ENCODE peak calls at places on chromosomes 2 and 18, in eight cellular contexts. One of them, this sample, is unnamed.

GRCh38 chr18:76679877-76680276 is 142.5 kb upstream of the ZNF236 start:
- DNase-seq in pancreas: no peak
- DNase-seq in endothelial cell of umbilical vein: no peak
- DNase-seq in PC-3: no peak
- DNase-seq in lower lobe of right lung: no peak
- DNase-seq in HFF-Myc: no peak
- DNase-seq in AG04450: no peak
- DNase-seq in suprapubic skin: no peak
- DNase-seq in this sample: no peak

GRCh38 chr2:239777219-239777618 is 247.9 kb downstream of the NDUFA10 start:
- DNase-seq in pancreas: no peak
- DNase-seq in endothelial cell of umbilical vein: no peak
- DNase-seq in PC-3: no peak
- DNase-seq in lower lobe of right lung: no peak
- DNase-seq in HFF-Myc: no peak
- DNase-seq in AG04450: no peak
- DNase-seq in suprapubic skin: peak
- DNase-seq in this sample: no peak

GRCh38 chr2:47076586-47077441 is 78.3 kb downstream of the STPG4 start:
- DNase-seq in pancreas: peak
- DNase-seq in endothelial cell of umbilical vein: peak
- DNase-seq in PC-3: peak
- DNase-seq in lower lobe of right lung: peak
- DNase-seq in HFF-Myc: peak
- DNase-seq in AG04450: peak
- DNase-seq in suprapubic skin: no peak
- DNase-seq in this sample: no peak

GRCh38 chr2:84694088-84694622 is 177.9 kb downstream of the DNAH6 start:
- DNase-seq in pancreas: no peak
- DNase-seq in endothelial cell of umbilical vein: no peak
- DNase-seq in PC-3: no peak
- DNase-seq in lower lobe of right lung: no peak
- DNase-seq in HFF-Myc: no peak
- DNase-seq in AG04450: no peak
- DNase-seq in suprapubic skin: no peak
- DNase-seq in this sample: no peak

GRCh38 chr2:68908392-68908970 is 37.3 kb upstream of the BMP10 start:
- DNase-seq in pancreas: peak
- DNase-seq in endothelial cell of umbilical vein: peak
- DNase-seq in PC-3: peak
- DNase-seq in lower lobe of right lung: peak
- DNase-seq in HFF-Myc: peak
- DNase-seq in AG04450: peak
- DNase-seq in suprapubic skin: peak
- DNase-seq in this sample: no peak

GRCh38 chr2:227653419-227653818 is 13.2 kb upstream of the SCYGR5 start:
- DNase-seq in pancreas: no peak
- DNase-seq in endothelial cell of umbilical vein: no peak
- DNase-seq in PC-3: no peak
- DNase-seq in lower lobe of right lung: no peak
- DNase-seq in HFF-Myc: no peak
- DNase-seq in AG04450: no peak
- DNase-seq in suprapubic skin: no peak
- DNase-seq in this sample: no peak

GRCh38 chr18:46601338-46601908 is 55.6 kb downstream of the LOXHD1 start:
- DNase-seq in pancreas: no peak
- DNase-seq in endothelial cell of umbilical vein: no peak
- DNase-seq in PC-3: no peak
- DNase-seq in lower lobe of right lung: no peak
- DNase-seq in HFF-Myc: no peak
- DNase-seq in AG04450: no peak
- DNase-seq in suprapubic skin: no peak
- DNase-seq in this sample: no peak

GRCh38 chr2:45191096-45191863 is 182.0 kb upstream of the SIX2 start:
- DNase-seq in pancreas: no peak
- DNase-seq in endothelial cell of umbilical vein: no peak
- DNase-seq in PC-3: no peak
- DNase-seq in lower lobe of right lung: no peak
- DNase-seq in HFF-Myc: no peak
- DNase-seq in AG04450: peak
- DNase-seq in suprapubic skin: no peak
- DNase-seq in this sample: no peak

GRCh38 chr2:241768251-241768711 is 8.3 kb upstream of the GAL3ST2 start:
- DNase-seq in pancreas: peak
- DNase-seq in endothelial cell of umbilical vein: no peak
- DNase-seq in PC-3: no peak
- DNase-seq in lower lobe of right lung: no peak
- DNase-seq in HFF-Myc: no peak
- DNase-seq in AG04450: no peak
- DNase-seq in suprapubic skin: no peak
- DNase-seq in this sample: no peak

GRCh38 chr2:169965495-169965894 is 138.2 kb downstream of the UBR3 start:
- DNase-seq in pancreas: no peak
- DNase-seq in endothelial cell of umbilical vein: peak
- DNase-seq in PC-3: no peak
- DNase-seq in lower lobe of right lung: no peak
- DNase-seq in HFF-Myc: no peak
- DNase-seq in AG04450: no peak
- DNase-seq in suprapubic skin: no peak
- DNase-seq in this sample: no peak

GRCh38 chr18:9694174-9694573 is 13.9 kb upstream of the RAB31 start:
- DNase-seq in pancreas: no peak
- DNase-seq in endothelial cell of umbilical vein: no peak
- DNase-seq in PC-3: no peak
- DNase-seq in lower lobe of right lung: no peak
- DNase-seq in HFF-Myc: no peak
- DNase-seq in AG04450: no peak
- DNase-seq in suprapubic skin: no peak
- DNase-seq in this sample: no peak

GRCh38 chr18:56285387-56286055 is 352.9 kb downstream of the TXNL1 start:
- DNase-seq in pancreas: no peak
- DNase-seq in endothelial cell of umbilical vein: no peak
- DNase-seq in PC-3: peak
- DNase-seq in lower lobe of right lung: no peak
- DNase-seq in HFF-Myc: no peak
- DNase-seq in AG04450: no peak
- DNase-seq in suprapubic skin: no peak
- DNase-seq in this sample: no peak

GRCh38 chr2:133490412-133490958 is 77.8 kb downstream of the NCKAP5 start:
- DNase-seq in pancreas: no peak
- DNase-seq in endothelial cell of umbilical vein: peak
- DNase-seq in PC-3: no peak
- DNase-seq in lower lobe of right lung: no peak
- DNase-seq in HFF-Myc: no peak
- DNase-seq in AG04450: no peak
- DNase-seq in suprapubic skin: no peak
- DNase-seq in this sample: no peak

GRCh38 chr18:24763765-24764548 is 303.5 kb downstream of the HRH4 start:
- DNase-seq in pancreas: no peak
- DNase-seq in endothelial cell of umbilical vein: no peak
- DNase-seq in PC-3: peak
- DNase-seq in lower lobe of right lung: no peak
- DNase-seq in HFF-Myc: no peak
- DNase-seq in AG04450: no peak
- DNase-seq in suprapubic skin: no peak
- DNase-seq in this sample: no peak

GRCh38 chr2:112150447-112150846 is 12.3 kb downstream of the FBLN7 start:
- DNase-seq in pancreas: no peak
- DNase-seq in endothelial cell of umbilical vein: peak
- DNase-seq in PC-3: no peak
- DNase-seq in lower lobe of right lung: no peak
- DNase-seq in HFF-Myc: peak
- DNase-seq in AG04450: peak
- DNase-seq in suprapubic skin: peak
- DNase-seq in this sample: no peak

GRCh38 chr2:233255151-233255550 is 3.7 kb downstream of the ATG16L1 start:
- DNase-seq in pancreas: no peak
- DNase-seq in endothelial cell of umbilical vein: no peak
- DNase-seq in PC-3: no peak
- DNase-seq in lower lobe of right lung: no peak
- DNase-seq in HFF-Myc: no peak
- DNase-seq in AG04450: no peak
- DNase-seq in suprapubic skin: no peak
- DNase-seq in this sample: no peak

GRCh38 chr18:1663879-1664705 is 759.4 kb downstream of the ADCYAP1 start:
- DNase-seq in pancreas: peak
- DNase-seq in endothelial cell of umbilical vein: peak
- DNase-seq in PC-3: peak
- DNase-seq in lower lobe of right lung: peak
- DNase-seq in HFF-Myc: no peak
- DNase-seq in AG04450: no peak
- DNase-seq in suprapubic skin: peak
- DNase-seq in this sample: peak

GRCh38 chr2:184765048-184765881 is 166.9 kb downstream of the ZNF804A start:
- DNase-seq in pancreas: no peak
- DNase-seq in endothelial cell of umbilical vein: no peak
- DNase-seq in PC-3: no peak
- DNase-seq in lower lobe of right lung: peak
- DNase-seq in HFF-Myc: no peak
- DNase-seq in AG04450: no peak
- DNase-seq in suprapubic skin: no peak
- DNase-seq in this sample: no peak

GRCh38 chr2:18404708-18405107 is 155.7 kb downstream of the RDH14 start:
- DNase-seq in pancreas: no peak
- DNase-seq in endothelial cell of umbilical vein: no peak
- DNase-seq in PC-3: no peak
- DNase-seq in lower lobe of right lung: no peak
- DNase-seq in HFF-Myc: no peak
- DNase-seq in AG04450: no peak
- DNase-seq in suprapubic skin: no peak
- DNase-seq in this sample: no peak
- TF ChIP-seq CTCF in pancreas: no peak
- TF ChIP-seq CTCF in endothelial cell of umbilical vein: peak
- TF ChIP-seq CTCF in PC-3: peak
- TF ChIP-seq CTCF in lower lobe of right lung: no peak
- TF ChIP-seq CTCF in HFF-Myc: peak
- TF ChIP-seq CTCF in AG04450: peak
- TF ChIP-seq CTCF in suprapubic skin: no peak
- TF ChIP-seq CTCF in this sample: peak

GRCh38 chr2:75053484-75054112 is 95.2 kb downstream of the POLE4 start:
- DNase-seq in pancreas: peak
- DNase-seq in endothelial cell of umbilical vein: peak
- DNase-seq in PC-3: peak
- DNase-seq in lower lobe of right lung: no peak
- DNase-seq in HFF-Myc: no peak
- DNase-seq in AG04450: no peak
- DNase-seq in suprapubic skin: no peak
- DNase-seq in this sample: peak
- TF ChIP-seq CTCF in pancreas: peak
- TF ChIP-seq CTCF in endothelial cell of umbilical vein: peak
- TF ChIP-seq CTCF in PC-3: peak
- TF ChIP-seq CTCF in lower lobe of right lung: peak
- TF ChIP-seq CTCF in HFF-Myc: peak
- TF ChIP-seq CTCF in AG04450: peak
- TF ChIP-seq CTCF in suprapubic skin: no peak
- TF ChIP-seq CTCF in this sample: peak

DNA sequence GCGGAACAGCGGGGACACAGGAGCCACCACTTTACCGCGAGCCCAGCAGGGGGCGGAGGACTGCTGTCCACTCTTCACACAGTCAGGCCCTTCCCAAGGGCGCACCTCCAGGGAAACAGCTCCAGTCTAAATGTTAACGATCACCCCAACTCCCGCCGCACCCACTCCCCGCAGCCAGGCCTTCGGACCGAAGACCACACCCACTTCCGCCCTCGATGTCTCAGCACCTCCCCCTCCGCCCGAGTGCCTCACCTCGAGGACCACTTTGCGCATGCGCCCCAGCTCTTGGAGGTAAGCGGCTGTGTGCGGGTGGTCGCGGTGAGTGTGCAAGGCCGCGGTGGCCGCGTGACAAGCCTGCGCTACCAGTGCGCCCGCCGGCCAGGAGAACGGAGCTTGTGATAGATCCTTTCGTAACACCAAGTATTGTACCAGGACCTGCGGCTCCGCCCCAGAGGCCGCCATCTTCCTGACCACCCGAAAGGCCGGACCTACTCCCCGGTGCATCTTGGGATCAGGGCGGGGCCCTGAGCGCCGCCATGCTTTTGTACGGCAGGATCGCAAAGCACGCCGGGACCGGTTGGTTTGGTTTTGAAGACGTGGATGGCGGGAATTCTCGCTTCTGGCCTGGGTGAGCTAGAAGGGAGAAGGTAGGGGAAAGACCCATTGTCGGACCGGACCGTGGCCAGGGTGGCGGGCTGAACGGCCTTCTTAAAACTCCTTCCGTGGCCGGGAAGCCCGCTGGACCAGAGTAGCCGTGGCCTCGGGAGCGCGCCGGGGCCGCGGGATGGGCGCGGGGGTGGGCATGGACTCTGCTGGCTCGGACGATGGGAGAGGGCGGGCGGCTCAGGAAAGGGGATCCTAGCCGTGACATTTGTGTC is at the start of the genes CENPO and PTRHD1:
- DNase-seq in pancreas: peak
- DNase-seq in endothelial cell of umbilical vein: peak
- DNase-seq in PC-3: peak
- DNase-seq in lower lobe of right lung: peak
- DNase-seq in HFF-Myc: peak
- DNase-seq in AG04450: peak
- DNase-seq in suprapubic skin: peak
- DNase-seq in this sample: peak
- TF ChIP-seq CTCF in pancreas: peak
- TF ChIP-seq CTCF in endothelial cell of umbilical vein: peak
- TF ChIP-seq CTCF in PC-3: peak
- TF ChIP-seq CTCF in lower lobe of right lung: peak
- TF ChIP-seq CTCF in HFF-Myc: peak
- TF ChIP-seq CTCF in AG04450: peak
- TF ChIP-seq CTCF in suprapubic skin: peak
- TF ChIP-seq CTCF in this sample: peak

GRCh38 chr2:25168256-25169072 is at the start of gene POMC:
- DNase-seq in pancreas: peak
- DNase-seq in endothelial cell of umbilical vein: peak
- DNase-seq in PC-3: no peak
- DNase-seq in lower lobe of right lung: peak
- DNase-seq in HFF-Myc: no peak
- DNase-seq in AG04450: no peak
- DNase-seq in suprapubic skin: no peak
- DNase-seq in this sample: peak

GRCh38 chr2:25169073-25169470 is 692 bp upstream of the POMC start:
- DNase-seq in pancreas: no peak
- DNase-seq in endothelial cell of umbilical vein: no peak
- DNase-seq in PC-3: no peak
- DNase-seq in lower lobe of right lung: no peak
- DNase-seq in HFF-Myc: no peak
- DNase-seq in AG04450: no peak
- DNase-seq in suprapubic skin: no peak
- DNase-seq in this sample: no peak

GRCh38 chr2:25164526-25164925 is 3.9 kb downstream of the POMC start:
- DNase-seq in pancreas: no peak
- DNase-seq in endothelial cell of umbilical vein: peak
- DNase-seq in PC-3: no peak
- DNase-seq in lower lobe of right lung: no peak
- DNase-seq in HFF-Myc: no peak
- DNase-seq in AG04450: no peak
- DNase-seq in suprapubic skin: no peak
- DNase-seq in this sample: no peak

GRCh38 chr2:25170888-25171287 is 2.5 kb upstream of the POMC start:
- DNase-seq in pancreas: no peak
- DNase-seq in endothelial cell of umbilical vein: no peak
- DNase-seq in PC-3: no peak
- DNase-seq in lower lobe of right lung: no peak
- DNase-seq in HFF-Myc: no peak
- DNase-seq in AG04450: no peak
- DNase-seq in suprapubic skin: no peak
- DNase-seq in this sample: no peak

GRCh38 chr2:25165992-25166618 is 2.3 kb downstream of the POMC start:
- DNase-seq in pancreas: peak
- DNase-seq in endothelial cell of umbilical vein: no peak
- DNase-seq in PC-3: peak
- DNase-seq in lower lobe of right lung: no peak
- DNase-seq in HFF-Myc: no peak
- DNase-seq in AG04450: no peak
- DNase-seq in suprapubic skin: no peak
- DNase-seq in this sample: no peak
- TF ChIP-seq CTCF in pancreas: peak
- TF ChIP-seq CTCF in endothelial cell of umbilical vein: peak
- TF ChIP-seq CTCF in PC-3: peak
- TF ChIP-seq CTCF in lower lobe of right lung: no peak
- TF ChIP-seq CTCF in HFF-Myc: peak
- TF ChIP-seq CTCF in AG04450: no peak
- TF ChIP-seq CTCF in suprapubic skin: no peak
- TF ChIP-seq CTCF in this sample: peak

This sample was measured in neural crest cell.